ENCODE peak calls at places on chromosomes 11 and 22, in eight cellular contexts. M is osteoblast; D is body of pancreas; B is effector memory CD4-positive, alpha-beta T cell; O is mesendoderm; N is IMR-90; I is ovary; E is mesenchymal stem cell. R is an unnamed sample. For H3K4me1, the result is how much of the 10 kb centered on the place peaks cover.

GRCh38 chr11:121508449-121508848 is 55.7 kb upstream of the SORL1-AS1 start:
- DNase-seq in M (no peak), D (no peak), B (no peak), O (peak), N (no peak), I (no peak), E (no peak), R (no peak)

GRCh38 chr22:22877523-22878210 is 9.9 kb upstream of the IGLL5 start:
- DNase-seq in M (peak), D (peak), B (peak), O (peak), N (peak), I (no peak), E (peak), R (peak)

GRCh38 chr11:124402326-124402922 is 3.6 kb upstream of the OR8B3 start:
- DNase-seq in M (peak), D (peak), B (no peak), O (peak), N (peak), I (no peak), E (peak), R (peak)

GRCh38 chr22:16956290-16956689 is 51.7 kb downstream of the GAB4 start:
- DNase-seq in M (peak), D (no peak), B (no peak), O (no peak), N (no peak), I (no peak), E (no peak), R (no peak)

GRCh38 chr11:44178381-44178780 is 82.9 kb downstream of the EXT2 start:
- DNase-seq in M (no peak), D (no peak), B (no peak), O (peak), N (peak), I (no peak), E (peak), R (peak)

GRCh38 chr11:10633261-10633660 is 60.3 kb downstream of the IRAG1 start:
- DNase-seq in M (no peak), D (no peak), B (no peak), O (no peak), N (no peak), I (no peak), E (no peak), R (no peak)

GRCh38 chr11:94678236-94678635 is 89.9 kb upstream of the AMOTL1 start:
- DNase-seq in M (no peak), D (no peak), B (no peak), O (no peak), N (no peak), I (no peak), E (no peak), R (no peak)

GRCh38 chr11:113272927-113273615 is 41.3 kb upstream of the TTC12 start:
- DNase-seq in M (no peak), D (no peak), B (no peak), O (no peak), N (no peak), I (no peak), E (no peak), R (no peak)

GRCh38 chr22:37684803-37685615 is 1.1 kb upstream of the NOL12 start:
- DNase-seq in M (no peak), D (no peak), B (no peak), O (no peak), N (no peak), I (no peak), E (no peak), R (no peak)

GRCh38 chr11:36631704-36632287 is 33.8 kb upstream of the RAG2 start:
- DNase-seq in M (no peak), D (no peak), B (no peak), O (no peak), N (no peak), I (no peak), E (no peak), R (no peak)

GRCh38 chr11:68127791-68128681 is 6.8 kb upstream of the CHKA start:
- DNase-seq in M (peak), D (peak), B (no peak), O (peak), N (peak), I (peak), E (peak), R (peak)

GRCh38 chr11:9524001-9524400 is 49.5 kb upstream of the WEE1 start:
- DNase-seq in M (peak), D (no peak), B (no peak), O (no peak), N (no peak), I (no peak), E (no peak), R (no peak)

GRCh38 chr11:2310073-2310785 is 8.4 kb downstream of the TSPAN32 start:
- DNase-seq in M (peak), D (peak), B (no peak), O (no peak), N (no peak), I (no peak), E (no peak), R (no peak)

GRCh38 chr22:42632096-42632495 is 8.3 kb downstream of the ATP5MGL start:
- DNase-seq in M (peak), D (no peak), B (no peak), O (no peak), N (no peak), I (no peak), E (no peak), R (no peak)

GRCh38 chr22:45805413-45805812 is 133.8 kb downstream of the ATXN10 start:
- DNase-seq in M (no peak), D (no peak), B (no peak), O (no peak), N (no peak), I (no peak), E (no peak), R (no peak)

GRCh38 chr11:1285316-1285744 is 24.1 kb downstream of the TOLLIP start:
- DNase-seq in M (no peak), D (no peak), B (no peak), O (no peak), N (no peak), I (no peak), E (no peak), R (no peak)

GRCh38 chr11:45209904-45210699 is 63.7 kb downstream of the PRDM11 start:
- DNase-seq in M (no peak), D (peak), B (no peak), O (peak), N (peak), I (peak), E (peak), R (peak)

GRCh38 chr11:12540075-12540685 is 134.0 kb upstream of the TEAD1 start:
- DNase-seq in M (no peak), D (no peak), B (no peak), O (peak), N (peak), I (no peak), E (peak), R (peak)

GRCh38 chr11:103035656-103036434 is 56.1 kb downstream of the DCUN1D5 start:
- DNase-seq in M (peak), D (peak), B (no peak), O (peak), N (peak), I (no peak), E (peak), R (peak)

GRCh38 chr11:62554377-62554776 is 7.8 kb upstream of the AHNAK start:
- DNase-seq in M (no peak), D (no peak), B (no peak), O (peak), N (no peak), I (no peak), E (no peak), R (no peak)

GRCh38 chr11:26087095-26087935 is 244.6 kb upstream of the ANO3 start:
- DNase-seq in M (no peak), D (no peak), B (no peak), O (no peak), N (no peak), I (no peak), E (no peak), R (no peak)

GRCh38 chr11:35619754-35620640 is 1.7 kb downstream of the FJX1 start:
- DNase-seq in M (peak), D (no peak), B (no peak), O (peak), N (peak), I (peak), E (peak), R (peak)

GRCh38 chr22:48929276-48929790 is 898.3 kb downstream of the BRD1 start:
- DNase-seq in M (peak), D (no peak), B (no peak), O (no peak), N (no peak), I (no peak), E (no peak), R (no peak)

GRCh38 chr11:61555051-61555969 is 25.6 kb downstream of the SYT7 start:
- DNase-seq in M (no peak), D (no peak), B (no peak), O (no peak), N (no peak), I (no peak), E (peak), R (peak)

GRCh38 chr11:116072776-116073175 is 568.6 kb upstream of the CADM1 start:
- DNase-seq in M (no peak), D (no peak), B (no peak), O (peak), N (no peak), I (no peak), E (no peak), R (no peak)

GRCh38 chr22:30609260-30610185 is 2.5 kb downstream of the TCN2 start:
- DNase-seq in M (peak), D (no peak), B (no peak), O (peak), N (peak), I (no peak), E (peak), R (peak)

GRCh38 chr11:107956543-107956942 is 28.3 kb downstream of the RAB39A start:
- DNase-seq in M (no peak), D (no peak), B (no peak), O (no peak), N (no peak), I (no peak), E (no peak), R (peak)

GRCh38 chr11:109960831-109961230 is 132.4 kb upstream of the ZC3H12C start:
- DNase-seq in M (no peak), D (peak), B (no peak), O (peak), N (peak), I (peak), E (peak), R (no peak)

GRCh38 chr22:32591620-32592019 is 117.0 kb downstream of the FBXO7 start:
- DNase-seq in M (peak), D (no peak), B (no peak), O (no peak), N (peak), I (no peak), E (peak), R (no peak)

GRCh38 chr11:34053161-34053686 is 1.7 kb downstream of the CAPRIN1 start:
- DNase-seq in M (peak), D (peak), B (peak), O (peak), N (peak), I (peak), E (peak), R (peak)

GRCh38 chr11:14445542-14446530 is 53.8 kb downstream of the COPB1 start:
- DNase-seq in M (peak), D (no peak), B (no peak), O (no peak), N (peak), I (no peak), E (peak), R (no peak)

GRCh38 chr11:45470151-45471001 is 184.2 kb upstream of the SYT13 start:
- DNase-seq in M (peak), D (peak), B (no peak), O (no peak), N (no peak), I (peak), E (peak), R (peak)

GRCh38 chr22:19042285-19043110 is 79.7 kb downstream of the DGCR2 start:
- DNase-seq in M (peak), D (no peak), B (no peak), O (no peak), N (no peak), I (no peak), E (no peak), R (no peak)

GRCh38 chr11:120057028-120057330 is 80.9 kb downstream of the TRIM29 start:
- DNase-seq in M (no peak), D (no peak), B (no peak), O (peak), N (no peak), I (no peak), E (no peak), R (no peak)

GRCh38 chr11:120061036-120061760 is 76.7 kb downstream of the TRIM29 start:
- DNase-seq in M (no peak), D (no peak), B (no peak), O (no peak), N (no peak), I (no peak), E (no peak), R (no peak)

GRCh38 chr11:120057595-120058581 is 80.0 kb downstream of the TRIM29 start:
- DNase-seq in M (peak), D (no peak), B (no peak), O (peak), N (no peak), I (no peak), E (peak), R (no peak)

GRCh38 chr11:120060512-120060911 is 77.4 kb downstream of the TRIM29 start:
- DNase-seq in M (no peak), D (no peak), B (no peak), O (no peak), N (no peak), I (no peak), E (no peak), R (no peak)

GRCh38 chr11:120058931-120059330 is 79.0 kb downstream of the TRIM29 start:
- DNase-seq in M (no peak), D (no peak), B (no peak), O (no peak), N (no peak), I (no peak), E (no peak), R (no peak)
- H3K4me1 ChIP-seq in M (under half), D (under half), B (under half), O (under half), N (under half), I (under half), E (under half), R (under half)

GRCh38 chr22:20268350-20269012 is 363 bp upstream of the RTN4R start:
- DNase-seq in M (peak), D (peak), B (peak), O (peak), N (peak), I (peak), E (peak), R (peak)
- H3K4me3 ChIP-seq in M (no peak), D (no peak), B (peak), O (no peak), N (peak), I (no peak), E (peak), R (peak)

GRCh38 chr22:35627267-35628041 is 10.3 kb upstream of the MB start:
- DNase-seq in M (peak), D (peak), B (peak), O (peak), N (peak), I (peak), E (peak), R (peak)

GRCh38 chr22:35630891-35631290 is 13.8 kb upstream of the MB start:
- DNase-seq in M (no peak), D (no peak), B (no peak), O (no peak), N (no peak), I (no peak), E (no peak), R (no peak)

GRCh38 chr22:35630387-35630793 is 13.3 kb upstream of the MB start:
- DNase-seq in M (no peak), D (no peak), B (no peak), O (peak), N (peak), I (no peak), E (peak), R (peak)

GRCh38 chr22:35629406-35630234 is 12.5 kb upstream of the MB start:
- DNase-seq in M (peak), D (peak), B (peak), O (peak), N (peak), I (peak), E (peak), R (peak)

GRCh38 chr22:35628732-35629131 is 11.6 kb upstream of the MB start:
- DNase-seq in M (no peak), D (no peak), B (no peak), O (no peak), N (no peak), I (peak), E (no peak), R (no peak)
- H3K4me1 ChIP-seq in M (under half), D (under half), B (under half), O (under half), N (under half), I (under half), E (under half), R (under half)

GRCh38 chr11:119318240-119319135 is 1.6 kb upstream of the MCAM start:
- DNase-seq in M (peak), D (no peak), B (peak), O (peak), N (peak), I (no peak), E (peak), R (no peak)
- H3K4me3 ChIP-seq in M (peak), D (no peak), B (no peak), O (no peak), N (no peak), I (no peak), E (no peak), R (no peak)

DNA sequence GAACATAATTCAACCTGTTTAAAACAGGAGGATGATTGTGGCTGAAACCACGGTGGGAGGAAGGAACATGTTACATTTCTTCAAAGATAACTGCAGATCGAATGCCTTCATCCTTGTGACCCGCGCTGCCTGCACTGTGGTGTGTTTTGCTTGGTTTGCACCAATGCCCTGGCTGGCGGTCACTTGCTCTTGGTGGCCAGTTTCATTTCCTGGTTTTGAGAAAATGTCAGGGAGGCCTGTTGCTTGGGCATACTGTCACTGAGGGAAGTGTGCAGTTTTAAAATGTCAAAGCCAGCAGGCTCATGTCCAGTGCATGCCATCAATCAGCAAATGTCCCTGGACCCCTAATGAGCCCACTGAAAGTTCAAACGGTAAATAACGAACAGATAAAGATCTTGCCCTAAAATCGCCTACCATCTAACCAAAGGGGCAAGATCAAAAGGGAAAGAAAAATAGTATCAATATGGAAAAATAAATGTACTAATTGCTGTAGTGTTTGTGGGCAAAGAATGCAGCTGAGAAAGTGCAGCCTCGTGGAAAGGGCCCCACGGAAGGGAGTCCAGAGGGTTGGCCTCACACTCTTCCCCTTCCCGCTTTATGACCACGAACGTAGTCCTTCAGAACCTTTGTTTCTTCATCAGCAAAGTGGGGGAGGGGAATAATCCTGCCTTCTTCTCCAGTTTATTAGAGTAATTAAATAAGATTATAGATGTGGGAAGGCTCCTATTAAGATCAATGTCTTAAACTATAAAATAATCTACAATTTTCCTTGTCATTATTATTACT is 40.8 kb downstream of the FLI1 start:
- DNase-seq in M (no peak), D (no peak), B (no peak), O (no peak), N (no peak), I (no peak), E (no peak), R (no peak)
- H3K4me1 ChIP-seq in M (under half), D (under half), B (half or more), O (under half), N (under half), I (under half), E (under half), R (under half)

DNA sequence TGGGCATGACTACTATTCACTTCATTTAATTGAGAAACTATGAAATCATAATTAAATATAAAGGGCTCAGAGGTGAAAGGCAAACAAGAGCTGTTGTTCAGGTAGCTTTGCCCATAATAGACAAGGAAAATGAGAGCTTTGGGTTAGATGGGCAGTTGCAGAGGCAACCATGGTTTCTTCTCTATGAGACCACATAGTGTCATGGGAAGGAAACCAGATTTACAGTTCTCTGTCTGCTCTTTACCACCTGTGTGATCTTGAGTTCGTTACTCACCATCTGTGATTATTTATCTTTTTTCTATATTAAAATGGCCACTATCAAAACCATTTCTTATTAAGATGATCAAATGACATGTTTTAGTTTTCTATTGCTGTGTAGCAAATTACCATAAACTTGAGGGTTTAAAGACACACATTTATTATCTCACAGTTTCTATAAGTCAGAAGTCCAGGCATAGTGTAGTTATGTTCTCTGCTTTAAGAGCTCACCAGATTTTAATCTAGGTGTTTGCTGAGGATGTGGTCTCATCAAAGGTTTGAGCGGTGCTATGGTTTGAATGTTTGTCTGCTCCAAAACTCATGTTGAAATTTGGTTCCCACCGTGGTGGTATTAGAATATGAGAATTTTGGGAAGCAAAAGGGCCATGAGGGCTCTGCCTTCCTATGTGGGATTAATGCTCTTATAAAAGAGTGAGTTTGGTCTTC is 38.3 kb downstream of the OR2AG2 start:
- DNase-seq in M (no peak), D (no peak), B (no peak), O (no peak), N (no peak), I (no peak), E (no peak), R (no peak)
- H3K4me3 ChIP-seq in M (no peak), D (no peak), B (no peak), O (no peak), N (no peak), I (no peak), E (no peak), R (no peak)

DNA sequence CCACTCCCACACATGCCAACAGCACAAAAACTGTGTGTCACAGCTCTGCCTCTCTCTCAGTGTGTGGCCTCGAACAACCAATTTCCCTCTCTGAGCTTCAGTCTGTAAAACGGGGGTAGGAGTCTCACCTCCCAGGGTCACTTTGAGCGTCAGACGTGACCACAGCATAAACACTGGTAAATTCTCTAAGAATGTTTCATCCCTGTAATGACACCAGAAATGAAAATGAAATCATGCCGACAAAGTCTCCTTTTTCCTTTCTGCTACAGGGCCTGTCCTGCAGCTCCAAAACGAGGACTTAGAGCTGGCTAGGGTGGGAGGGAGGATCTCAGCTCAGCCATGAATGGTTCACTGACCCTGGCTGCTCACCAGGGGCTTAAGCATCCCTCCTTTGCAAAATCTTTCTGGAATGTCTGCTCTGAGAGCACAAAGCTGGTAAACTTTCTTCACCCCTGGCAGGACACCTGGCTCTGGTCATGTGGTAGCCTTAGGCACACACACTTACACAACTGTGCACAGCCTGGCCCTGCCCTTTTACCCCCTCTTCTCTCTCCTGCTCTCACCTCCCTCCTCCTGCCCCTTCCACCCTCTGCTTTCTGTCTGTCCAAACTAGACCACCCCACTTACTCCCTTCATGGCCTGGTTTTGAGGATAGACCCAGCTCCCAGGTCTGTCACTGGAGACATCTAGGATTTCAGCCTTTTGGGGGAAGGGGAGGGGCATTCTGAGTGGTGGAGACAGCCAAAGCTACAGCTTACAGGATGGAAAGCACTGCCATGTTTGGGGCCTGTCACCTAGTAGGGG is 12.3 kb upstream of the TSKU start:
- DNase-seq in M (peak), D (no peak), B (no peak), O (peak), N (peak), I (no peak), E (peak), R (no peak)
- H3K4me1 ChIP-seq in M (under half), D (half or more), B (under half), O (half or more), N (under half), I (under half), E (half or more), R (under half)

R was measured in A673.